ENCODE peak calls at places on chromosomes 3 and 15, in four cellular contexts. One of them, this sample, is unnamed.

GRCh38 chr3:157572559-157573270 is 69.5 kb upstream of the VEPH1 start:
- DNase-seq in suprapubic skin: no peak
- DNase-seq in progenitor cell of endocrine pancreas: no peak
- DNase-seq in HFF-Myc: no peak
- DNase-seq in this sample: no peak

GRCh38 chr15:76176487-76177085 is 116.8 kb downstream of the TMEM266 start:
- DNase-seq in suprapubic skin: no peak
- DNase-seq in progenitor cell of endocrine pancreas: no peak
- DNase-seq in HFF-Myc: no peak
- DNase-seq in this sample: no peak

GRCh38 chr3:161043343-161044035 is 61.7 kb downstream of the B3GALNT1 start:
- DNase-seq in HFF-Myc: no peak
- DNase-seq in progenitor cell of endocrine pancreas: no peak
- DNase-seq in suprapubic skin: no peak
- DNase-seq in this sample: no peak

GRCh38 chr3:127820221-127820870 is 2.0 kb downstream of the MGLL start:
- DNase-seq in HFF-Myc: no peak
- DNase-seq in progenitor cell of endocrine pancreas: no peak
- DNase-seq in suprapubic skin: no peak
- DNase-seq in this sample: no peak

GRCh38 chr3:59979542-59979941 is 929.7 kb upstream of the CFAP20DC start:
- DNase-seq in suprapubic skin: no peak
- DNase-seq in HFF-Myc: no peak
- DNase-seq in progenitor cell of endocrine pancreas: no peak
- DNase-seq in this sample: no peak

GRCh38 chr15:68427961-68428360 is 4.0 kb downstream of the ITGA11 start:
- DNase-seq in suprapubic skin: no peak
- DNase-seq in progenitor cell of endocrine pancreas: no peak
- DNase-seq in HFF-Myc: no peak
- DNase-seq in this sample: no peak

GRCh38 chr3:153756816-153757215 is 364.4 kb upstream of the ARHGEF26 start:
- DNase-seq in HFF-Myc: no peak
- DNase-seq in suprapubic skin: no peak
- DNase-seq in progenitor cell of endocrine pancreas: no peak
- DNase-seq in this sample: no peak

GRCh38 chr15:64430000-64430735 is 30.2 kb upstream of the ZNF609 start:
- DNase-seq in HFF-Myc: peak
- DNase-seq in suprapubic skin: no peak
- DNase-seq in progenitor cell of endocrine pancreas: no peak
- DNase-seq in this sample: no peak

GRCh38 chr15:92714071-92714456 is 58.5 kb upstream of the FAM174B start:
- DNase-seq in HFF-Myc: no peak
- DNase-seq in suprapubic skin: no peak
- DNase-seq in progenitor cell of endocrine pancreas: no peak
- DNase-seq in this sample: no peak

GRCh38 chr3:64329037-64329436 is 103.8 kb upstream of the PRICKLE2 start:
- DNase-seq in progenitor cell of endocrine pancreas: no peak
- DNase-seq in HFF-Myc: no peak
- DNase-seq in suprapubic skin: no peak
- DNase-seq in this sample: no peak
- TF ChIP-seq CTCF in progenitor cell of endocrine pancreas: no peak
- TF ChIP-seq CTCF in HFF-Myc: no peak
- TF ChIP-seq CTCF in suprapubic skin: no peak
- TF ChIP-seq CTCF in this sample: no peak

GRCh38 chr3:23760325-23760724 is 45.4 kb upstream of the UBE2E1 start:
- DNase-seq in suprapubic skin: no peak
- DNase-seq in progenitor cell of endocrine pancreas: no peak
- DNase-seq in HFF-Myc: no peak
- DNase-seq in this sample: no peak
- TF ChIP-seq CTCF in suprapubic skin: no peak
- TF ChIP-seq CTCF in progenitor cell of endocrine pancreas: no peak
- TF ChIP-seq CTCF in HFF-Myc: no peak
- TF ChIP-seq CTCF in this sample: no peak

GRCh38 chr3:181752202-181752671 is 40.5 kb downstream of the SOX2 start:
- DNase-seq in suprapubic skin: no peak
- DNase-seq in progenitor cell of endocrine pancreas: no peak
- DNase-seq in HFF-Myc: no peak
- DNase-seq in this sample: no peak
- TF ChIP-seq CTCF in suprapubic skin: no peak
- TF ChIP-seq CTCF in progenitor cell of endocrine pancreas: no peak
- TF ChIP-seq CTCF in HFF-Myc: no peak
- TF ChIP-seq CTCF in this sample: no peak

GRCh38 chr3:66638717-66639116 is 137.9 kb upstream of the LRIG1 start:
- DNase-seq in HFF-Myc: no peak
- DNase-seq in progenitor cell of endocrine pancreas: no peak
- DNase-seq in suprapubic skin: no peak
- DNase-seq in this sample: no peak
- TF ChIP-seq CTCF in HFF-Myc: peak
- TF ChIP-seq CTCF in progenitor cell of endocrine pancreas: no peak
- TF ChIP-seq CTCF in suprapubic skin: no peak
- TF ChIP-seq CTCF in this sample: no peak

GRCh38 chr3:31364188-31364587 is 168.5 kb upstream of the STT3B start:
- DNase-seq in HFF-Myc: no peak
- DNase-seq in progenitor cell of endocrine pancreas: no peak
- DNase-seq in suprapubic skin: no peak
- DNase-seq in this sample: no peak

GRCh38 chr3:31370093-31370666 is 162.5 kb upstream of the STT3B start:
- DNase-seq in suprapubic skin: no peak
- DNase-seq in progenitor cell of endocrine pancreas: no peak
- DNase-seq in HFF-Myc: no peak
- DNase-seq in this sample: no peak

GRCh38 chr3:31361391-31362273 is 171.1 kb upstream of the STT3B start:
- DNase-seq in suprapubic skin: no peak
- DNase-seq in HFF-Myc: no peak
- DNase-seq in progenitor cell of endocrine pancreas: no peak
- DNase-seq in this sample: no peak

GRCh38 chr3:31369637-31370036 is 163.1 kb upstream of the STT3B start:
- DNase-seq in progenitor cell of endocrine pancreas: no peak
- DNase-seq in HFF-Myc: peak
- DNase-seq in suprapubic skin: no peak
- DNase-seq in this sample: no peak

DNA sequence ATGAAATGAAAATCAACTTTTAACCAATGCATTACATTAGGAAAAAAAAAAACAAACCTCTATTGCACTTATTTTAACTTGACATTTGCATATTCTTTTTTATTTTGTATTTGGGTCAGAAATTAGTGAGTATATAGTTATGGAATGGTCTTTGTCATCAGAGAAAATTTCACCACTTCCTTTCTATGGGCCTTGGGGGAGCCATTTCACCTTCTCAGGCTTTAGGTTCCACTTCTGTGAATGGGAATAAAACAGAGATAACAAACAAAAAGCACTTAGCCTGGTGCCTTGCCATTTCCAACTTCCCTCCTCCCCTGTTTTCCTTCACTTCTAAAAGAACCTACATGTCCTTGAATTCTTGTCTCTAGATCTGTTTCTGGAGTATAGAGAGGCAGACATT is 168.0 kb upstream of the STT3B start:
- DNase-seq in progenitor cell of endocrine pancreas: no peak
- DNase-seq in HFF-Myc: no peak
- DNase-seq in suprapubic skin: no peak
- DNase-seq in this sample: no peak
- TF ChIP-seq CTCF in progenitor cell of endocrine pancreas: no peak
- TF ChIP-seq CTCF in HFF-Myc: no peak
- TF ChIP-seq CTCF in suprapubic skin: no peak
- TF ChIP-seq CTCF in this sample: no peak

GRCh38 chr15:85414495-85414894 is 34.1 kb downstream of the AKAP13 start:
- DNase-seq in suprapubic skin: no peak
- DNase-seq in progenitor cell of endocrine pancreas: no peak
- DNase-seq in HFF-Myc: no peak
- DNase-seq in this sample: no peak

GRCh38 chr15:85411992-85412538 is 31.7 kb downstream of the AKAP13 start:
- DNase-seq in HFF-Myc: no peak
- DNase-seq in progenitor cell of endocrine pancreas: no peak
- DNase-seq in suprapubic skin: no peak
- DNase-seq in this sample: no peak

GRCh38 chr15:85414037-85414436 is 33.6 kb downstream of the AKAP13 start:
- DNase-seq in HFF-Myc: no peak
- DNase-seq in progenitor cell of endocrine pancreas: no peak
- DNase-seq in suprapubic skin: no peak
- DNase-seq in this sample: no peak

GRCh38 chr15:85414991-85415390 is 34.6 kb downstream of the AKAP13 start:
- DNase-seq in progenitor cell of endocrine pancreas: no peak
- DNase-seq in HFF-Myc: no peak
- DNase-seq in suprapubic skin: no peak
- DNase-seq in this sample: no peak

DNA sequence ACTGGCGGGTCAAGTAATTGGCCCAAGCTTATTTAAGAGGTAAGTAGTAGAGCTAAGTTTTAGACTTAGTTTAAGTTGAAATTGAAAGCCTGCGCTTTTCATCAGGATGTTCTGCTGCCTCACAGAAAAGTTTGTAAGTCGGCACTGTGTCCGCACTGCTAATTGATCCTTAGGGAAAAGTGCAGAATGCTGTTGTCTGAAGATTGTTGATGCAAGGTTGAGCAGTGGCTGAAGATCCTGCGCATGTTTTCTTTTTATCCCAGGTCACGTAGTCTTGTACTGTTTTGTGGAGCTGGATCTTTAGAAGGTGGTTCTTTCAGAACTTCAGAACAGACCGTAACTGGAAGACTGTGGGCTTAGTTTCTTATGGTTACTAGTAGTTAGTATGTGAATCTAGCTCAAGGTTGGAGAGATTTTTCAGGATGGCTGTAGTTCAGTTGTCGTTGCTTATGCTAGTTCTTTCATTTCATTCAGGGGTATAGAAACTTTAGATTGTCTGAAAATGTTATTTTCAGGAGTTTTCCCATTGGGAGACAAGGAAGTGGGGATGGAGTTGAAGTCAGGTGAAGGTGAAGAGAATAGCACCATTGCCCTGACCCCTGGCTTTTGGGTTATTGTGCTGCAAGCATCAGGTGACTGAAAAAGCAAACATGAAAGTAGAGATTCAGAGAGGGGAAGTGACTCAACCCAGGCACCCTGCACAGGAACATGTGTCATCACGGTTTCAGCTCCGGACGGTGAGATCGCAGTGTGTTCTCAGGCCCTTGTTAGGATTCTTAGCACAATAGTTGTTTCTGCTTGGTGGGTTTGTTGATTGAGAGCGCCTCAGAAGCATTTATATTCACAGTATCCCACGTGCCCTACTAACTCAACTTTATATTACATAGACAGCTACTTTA is 32.8 kb downstream of the AKAP13 start:
- DNase-seq in suprapubic skin: peak
- DNase-seq in HFF-Myc: peak
- DNase-seq in progenitor cell of endocrine pancreas: no peak
- DNase-seq in this sample: no peak
- TF ChIP-seq CTCF in suprapubic skin: no peak
- TF ChIP-seq CTCF in HFF-Myc: no peak
- TF ChIP-seq CTCF in progenitor cell of endocrine pancreas: no peak
- TF ChIP-seq CTCF in this sample: no peak

GRCh38 chr15:77819841-77820728 is 187.4 kb upstream of the LINGO1 start:
- DNase-seq in progenitor cell of endocrine pancreas: peak
- DNase-seq in HFF-Myc: no peak
- DNase-seq in suprapubic skin: no peak
- DNase-seq in this sample: no peak
- TF ChIP-seq CTCF in progenitor cell of endocrine pancreas: peak
- TF ChIP-seq CTCF in HFF-Myc: peak
- TF ChIP-seq CTCF in suprapubic skin: no peak
- TF ChIP-seq CTCF in this sample: no peak

This sample was measured in omental fat pad.